ENCODE peak calls at places on chromosomes 12 and 14, in ten cellular contexts. One of them, this sample, is unnamed.

GRCh38 chr12:91078501-91078900 is 20.7 kb upstream of the KERA start:
- DNase-seq in GM12865: no peak
- DNase-seq in WERI-Rb-1: no peak
- DNase-seq in Peyer's patch: no peak
- DNase-seq in type B pancreatic cell: no peak
- DNase-seq in HFFc6: no peak
- DNase-seq in tibial nerve: no peak
- DNase-seq in B cell: no peak
- DNase-seq in cardiac muscle cell: no peak
- DNase-seq in epithelial cell of esophagus: no peak
- DNase-seq in this sample: no peak

GRCh38 chr12:67981236-67982164 is 7.7 kb upstream of the IFNG-AS1 start:
- DNase-seq in tibial nerve: no peak
- DNase-seq in B cell: no peak
- DNase-seq in WERI-Rb-1: no peak
- DNase-seq in cardiac muscle cell: no peak
- DNase-seq in epithelial cell of esophagus: peak; percentile 81
- DNase-seq in GM12865: no peak
- DNase-seq in HFFc6: peak; percentile 93
- DNase-seq in Peyer's patch: no peak
- DNase-seq in type B pancreatic cell: no peak
- DNase-seq in this sample: no peak

GRCh38 chr12:116196226-116196625 is 81.3 kb downstream of the MED13L start:
- DNase-seq in tibial nerve: no peak
- DNase-seq in Peyer's patch: no peak
- DNase-seq in type B pancreatic cell: no peak
- DNase-seq in WERI-Rb-1: no peak
- DNase-seq in HFFc6: no peak
- DNase-seq in epithelial cell of esophagus: no peak
- DNase-seq in cardiac muscle cell: no peak
- DNase-seq in GM12865: peak; percentile 31
- DNase-seq in B cell: no peak
- DNase-seq in this sample: no peak

GRCh38 chr14:55772521-55772920 is 192.5 kb downstream of the KTN1 start:
- DNase-seq in WERI-Rb-1: no peak
- DNase-seq in type B pancreatic cell: no peak
- DNase-seq in epithelial cell of esophagus: no peak
- DNase-seq in GM12865: no peak
- DNase-seq in Peyer's patch: no peak
- DNase-seq in cardiac muscle cell: no peak
- DNase-seq in B cell: no peak
- DNase-seq in HFFc6: no peak
- DNase-seq in tibial nerve: no peak
- DNase-seq in this sample: no peak

GRCh38 chr14:23582906-23583760 is 4.5 kb upstream of the JPH4 start:
- DNase-seq in type B pancreatic cell: no peak
- DNase-seq in GM12865: no peak
- DNase-seq in tibial nerve: no peak
- DNase-seq in WERI-Rb-1: no peak
- DNase-seq in HFFc6: no peak
- DNase-seq in Peyer's patch: no peak
- DNase-seq in epithelial cell of esophagus: no peak
- DNase-seq in B cell: no peak
- DNase-seq in cardiac muscle cell: no peak
- DNase-seq in this sample: no peak

GRCh38 chr12:114834621-114835020 is 150.6 kb upstream of the TBX3 start:
- DNase-seq in cardiac muscle cell: no peak
- DNase-seq in tibial nerve: no peak
- DNase-seq in Peyer's patch: no peak
- DNase-seq in epithelial cell of esophagus: no peak
- DNase-seq in type B pancreatic cell: no peak
- DNase-seq in WERI-Rb-1: no peak
- DNase-seq in GM12865: no peak
- DNase-seq in B cell: no peak
- DNase-seq in HFFc6: no peak
- DNase-seq in this sample: no peak

GRCh38 chr12:121209629-121210572 is at the start of gene P2RX4:
- DNase-seq in GM12865: peak; percentile 93
- DNase-seq in tibial nerve: peak; percentile 54
- DNase-seq in Peyer's patch: peak; percentile 95
- DNase-seq in epithelial cell of esophagus: peak; percentile 75
- DNase-seq in type B pancreatic cell: peak; percentile 85
- DNase-seq in cardiac muscle cell: peak; percentile 85
- DNase-seq in B cell: peak; percentile 91
- DNase-seq in WERI-Rb-1: peak; percentile 90
- DNase-seq in HFFc6: peak; percentile 65
- DNase-seq in this sample: peak; percentile 97

GRCh38 chr12:132520421-132521199 is 30.7 kb downstream of the FBRSL1 start:
- DNase-seq in WERI-Rb-1: no peak
- DNase-seq in HFFc6: no peak
- DNase-seq in B cell: no peak
- DNase-seq in cardiac muscle cell: no peak
- DNase-seq in epithelial cell of esophagus: no peak
- DNase-seq in Peyer's patch: no peak
- DNase-seq in type B pancreatic cell: no peak
- DNase-seq in GM12865: no peak
- DNase-seq in tibial nerve: no peak
- DNase-seq in this sample: no peak

GRCh38 chr12:27193854-27194544 is 50.1 kb upstream of the STK38L start:
- DNase-seq in Peyer's patch: no peak
- DNase-seq in epithelial cell of esophagus: peak; percentile 52
- DNase-seq in tibial nerve: no peak
- DNase-seq in WERI-Rb-1: no peak
- DNase-seq in HFFc6: peak; percentile 71
- DNase-seq in GM12865: no peak
- DNase-seq in cardiac muscle cell: peak; percentile 74
- DNase-seq in B cell: no peak
- DNase-seq in type B pancreatic cell: no peak
- DNase-seq in this sample: no peak

GRCh38 chr12:132485619-132486018 is 4.3 kb upstream of the FBRSL1 start:
- DNase-seq in HFFc6: no peak
- DNase-seq in Peyer's patch: no peak
- DNase-seq in B cell: no peak
- DNase-seq in type B pancreatic cell: no peak
- DNase-seq in cardiac muscle cell: no peak
- DNase-seq in epithelial cell of esophagus: no peak
- DNase-seq in GM12865: no peak
- DNase-seq in WERI-Rb-1: no peak
- DNase-seq in tibial nerve: no peak
- DNase-seq in this sample: no peak

GRCh38 chr12:6752931-6753771 is at the start of gene MLF2:
- DNase-seq in GM12865: peak; percentile 98
- DNase-seq in B cell: peak; percentile 99
- DNase-seq in cardiac muscle cell: peak; percentile 96
- DNase-seq in epithelial cell of esophagus: peak; percentile 99
- DNase-seq in WERI-Rb-1: peak; percentile 99
- DNase-seq in type B pancreatic cell: peak; percentile 99
- DNase-seq in tibial nerve: peak; percentile 96
- DNase-seq in Peyer's patch: peak; percentile 99
- DNase-seq in HFFc6: peak; percentile 99
- DNase-seq in this sample: peak; percentile 99
- TF ChIP-seq CTCF in GM12865: peak; percentile 0
- TF ChIP-seq CTCF in B cell: peak; percentile 89
- TF ChIP-seq CTCF in cardiac muscle cell: no peak
- TF ChIP-seq CTCF in epithelial cell of esophagus: no peak
- TF ChIP-seq CTCF in WERI-Rb-1: peak; percentile 92
- TF ChIP-seq CTCF in type B pancreatic cell: peak; percentile 99
- TF ChIP-seq CTCF in tibial nerve: no peak
- TF ChIP-seq CTCF in Peyer's patch: no peak
- TF ChIP-seq CTCF in HFFc6: no peak
- TF ChIP-seq CTCF in this sample: peak; percentile 90

GRCh38 chr12:69412655-69413054 is 53.1 kb downstream of the YEATS4 start:
- DNase-seq in type B pancreatic cell: no peak
- DNase-seq in tibial nerve: no peak
- DNase-seq in Peyer's patch: no peak
- DNase-seq in GM12865: no peak
- DNase-seq in WERI-Rb-1: no peak
- DNase-seq in HFFc6: no peak
- DNase-seq in cardiac muscle cell: no peak
- DNase-seq in B cell: no peak
- DNase-seq in epithelial cell of esophagus: no peak
- DNase-seq in this sample: no peak

GRCh38 chr12:69405466-69405865 is 45.9 kb downstream of the YEATS4 start:
- DNase-seq in type B pancreatic cell: no peak
- DNase-seq in GM12865: no peak
- DNase-seq in WERI-Rb-1: no peak
- DNase-seq in Peyer's patch: no peak
- DNase-seq in epithelial cell of esophagus: peak; percentile 97
- DNase-seq in HFFc6: peak; percentile 92
- DNase-seq in tibial nerve: no peak
- DNase-seq in B cell: no peak
- DNase-seq in cardiac muscle cell: no peak
- DNase-seq in this sample: no peak

GRCh38 chr12:69406217-69406616 is 46.7 kb downstream of the YEATS4 start:
- DNase-seq in Peyer's patch: no peak
- DNase-seq in tibial nerve: no peak
- DNase-seq in GM12865: no peak
- DNase-seq in cardiac muscle cell: no peak
- DNase-seq in epithelial cell of esophagus: no peak
- DNase-seq in WERI-Rb-1: no peak
- DNase-seq in B cell: no peak
- DNase-seq in HFFc6: no peak
- DNase-seq in type B pancreatic cell: no peak
- DNase-seq in this sample: no peak

GRCh38 chr12:69415471-69416275 is 54.5 kb upstream of the FRS2 start:
- DNase-seq in GM12865: peak; percentile 29
- DNase-seq in type B pancreatic cell: no peak
- DNase-seq in tibial nerve: peak; percentile 80
- DNase-seq in Peyer's patch: peak; percentile 62
- DNase-seq in epithelial cell of esophagus: peak; percentile 73
- DNase-seq in B cell: no peak
- DNase-seq in HFFc6: peak; percentile 90
- DNase-seq in cardiac muscle cell: peak; percentile 81
- DNase-seq in WERI-Rb-1: peak; percentile 20
- DNase-seq in this sample: peak; percentile 30

GRCh38 chr12:69410571-69410970 is 51.0 kb downstream of the YEATS4 start:
- DNase-seq in cardiac muscle cell: no peak
- DNase-seq in B cell: no peak
- DNase-seq in GM12865: no peak
- DNase-seq in Peyer's patch: no peak
- DNase-seq in epithelial cell of esophagus: no peak
- DNase-seq in WERI-Rb-1: no peak
- DNase-seq in tibial nerve: no peak
- DNase-seq in HFFc6: no peak
- DNase-seq in type B pancreatic cell: no peak
- DNase-seq in this sample: no peak
- TF ChIP-seq CTCF in cardiac muscle cell: no peak
- TF ChIP-seq CTCF in B cell: no peak
- TF ChIP-seq CTCF in GM12865: no peak
- TF ChIP-seq CTCF in Peyer's patch: no peak
- TF ChIP-seq CTCF in epithelial cell of esophagus: no peak
- TF ChIP-seq CTCF in WERI-Rb-1: no peak
- TF ChIP-seq CTCF in tibial nerve: no peak
- TF ChIP-seq CTCF in HFFc6: no peak
- TF ChIP-seq CTCF in type B pancreatic cell: no peak
- TF ChIP-seq CTCF in this sample: no peak

DNA sequence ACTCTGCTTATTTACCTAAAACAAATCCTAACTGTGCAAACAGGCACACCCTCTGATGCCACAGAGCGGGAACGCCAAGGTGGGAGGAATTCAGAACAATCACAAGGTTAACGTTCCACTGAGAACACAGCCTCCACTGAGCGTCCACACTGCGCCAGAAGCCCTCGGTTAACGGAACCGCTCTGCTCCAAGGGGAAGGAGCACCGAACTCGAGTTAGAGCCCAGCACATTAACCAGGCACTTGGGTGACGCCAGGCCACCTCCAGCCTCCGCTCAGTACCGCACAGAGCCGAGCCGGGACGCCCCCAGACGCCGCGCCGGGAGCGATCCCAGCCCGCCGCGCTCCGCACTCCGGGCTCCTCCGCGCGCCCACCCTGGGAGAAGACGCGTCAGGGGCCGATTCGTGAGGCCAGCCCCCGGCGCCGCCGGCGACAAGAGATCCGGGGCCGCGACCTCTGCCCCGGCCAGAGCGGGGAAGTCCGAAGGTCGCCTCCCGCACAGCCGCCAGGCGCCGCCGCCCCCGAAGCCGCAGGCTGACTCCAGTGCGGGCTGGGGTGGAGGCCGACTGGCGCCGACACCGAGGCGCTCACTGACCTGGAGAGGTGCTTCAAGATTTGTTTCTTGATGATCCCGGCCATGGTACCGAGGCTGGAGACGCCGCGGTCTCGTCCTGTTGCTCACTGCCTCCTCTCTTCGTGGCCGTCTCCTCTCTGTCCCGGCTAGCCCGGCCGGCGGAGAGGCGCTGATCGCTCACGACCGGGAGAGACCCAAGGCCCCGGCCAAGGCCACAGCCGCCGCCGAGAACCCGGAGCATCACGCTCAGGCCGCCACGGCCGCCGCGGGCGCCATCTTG is 450 bp downstream of the BLTP3B start:
- DNase-seq in WERI-Rb-1: peak; percentile 39
- DNase-seq in tibial nerve: peak; percentile 49
- DNase-seq in cardiac muscle cell: peak; percentile 79
- DNase-seq in epithelial cell of esophagus: no peak
- DNase-seq in type B pancreatic cell: no peak
- DNase-seq in HFFc6: peak; percentile 12
- DNase-seq in B cell: peak; percentile 50
- DNase-seq in Peyer's patch: peak; percentile 62
- DNase-seq in GM12865: peak; percentile 63
- DNase-seq in this sample: peak; percentile 48
- TF ChIP-seq CTCF in WERI-Rb-1: no peak
- TF ChIP-seq CTCF in tibial nerve: no peak
- TF ChIP-seq CTCF in cardiac muscle cell: no peak
- TF ChIP-seq CTCF in epithelial cell of esophagus: no peak
- TF ChIP-seq CTCF in type B pancreatic cell: no peak
- TF ChIP-seq CTCF in HFFc6: no peak
- TF ChIP-seq CTCF in B cell: no peak
- TF ChIP-seq CTCF in Peyer's patch: no peak
- TF ChIP-seq CTCF in GM12865: no peak
- TF ChIP-seq CTCF in this sample: no peak

GRCh38 chr12:48031135-48031960 is 27.1 kb upstream of the COL2A1 start:
- DNase-seq in epithelial cell of esophagus: peak; percentile 47
- DNase-seq in B cell: no peak
- DNase-seq in tibial nerve: no peak
- DNase-seq in Peyer's patch: no peak
- DNase-seq in type B pancreatic cell: no peak
- DNase-seq in HFFc6: no peak
- DNase-seq in GM12865: no peak
- DNase-seq in WERI-Rb-1: no peak
- DNase-seq in cardiac muscle cell: no peak
- DNase-seq in this sample: no peak

GRCh38 chr12:48036818-48037217 is 32.5 kb upstream of the COL2A1 start:
- DNase-seq in cardiac muscle cell: no peak
- DNase-seq in tibial nerve: no peak
- DNase-seq in type B pancreatic cell: no peak
- DNase-seq in HFFc6: no peak
- DNase-seq in Peyer's patch: no peak
- DNase-seq in WERI-Rb-1: no peak
- DNase-seq in GM12865: no peak
- DNase-seq in B cell: no peak
- DNase-seq in epithelial cell of esophagus: no peak
- DNase-seq in this sample: no peak

GRCh38 chr12:48034835-48035805 is 30.8 kb upstream of the COL2A1 start:
- DNase-seq in tibial nerve: no peak
- DNase-seq in Peyer's patch: no peak
- DNase-seq in HFFc6: no peak
- DNase-seq in B cell: no peak
- DNase-seq in epithelial cell of esophagus: peak; percentile 54
- DNase-seq in GM12865: peak; percentile 15
- DNase-seq in cardiac muscle cell: no peak
- DNase-seq in WERI-Rb-1: no peak
- DNase-seq in type B pancreatic cell: no peak
- DNase-seq in this sample: no peak

GRCh38 chr12:48032597-48032996 is 28.3 kb upstream of the COL2A1 start:
- DNase-seq in Peyer's patch: no peak
- DNase-seq in cardiac muscle cell: no peak
- DNase-seq in epithelial cell of esophagus: no peak
- DNase-seq in type B pancreatic cell: no peak
- DNase-seq in HFFc6: no peak
- DNase-seq in WERI-Rb-1: no peak
- DNase-seq in tibial nerve: no peak
- DNase-seq in GM12865: no peak
- DNase-seq in B cell: no peak
- DNase-seq in this sample: no peak

GRCh38 chr12:48033451-48033850 is 29.2 kb upstream of the COL2A1 start:
- DNase-seq in HFFc6: no peak
- DNase-seq in WERI-Rb-1: no peak
- DNase-seq in epithelial cell of esophagus: no peak
- DNase-seq in Peyer's patch: no peak
- DNase-seq in cardiac muscle cell: no peak
- DNase-seq in type B pancreatic cell: no peak
- DNase-seq in GM12865: no peak
- DNase-seq in B cell: no peak
- DNase-seq in tibial nerve: no peak
- DNase-seq in this sample: no peak
- TF ChIP-seq CTCF in HFFc6: no peak
- TF ChIP-seq CTCF in WERI-Rb-1: no peak
- TF ChIP-seq CTCF in epithelial cell of esophagus: no peak
- TF ChIP-seq CTCF in Peyer's patch: no peak
- TF ChIP-seq CTCF in cardiac muscle cell: no peak
- TF ChIP-seq CTCF in type B pancreatic cell: no peak
- TF ChIP-seq CTCF in GM12865: no peak
- TF ChIP-seq CTCF in B cell: no peak
- TF ChIP-seq CTCF in tibial nerve: no peak
- TF ChIP-seq CTCF in this sample: no peak

This sample was measured in GM13976.